ENCODE peak calls at places on chromosome 1, in ten cellular contexts. G, B, J, N, X, Q, M, U, S and C are unnamed samples.

GRCh38 chr1:160078392-160079195 is 2.7 kb upstream of the KCNJ9 start:
- DNase-seq in J (peak), S (peak), Q (peak), G (no peak), B (no peak), X (no peak), M (no peak), U (peak), N (no peak), C (peak)

GRCh38 chr1:113928950-113929749 is at the start of gene HIPK1:
- DNase-seq in B (peak), U (peak), J (peak), S (peak), G (peak), N (peak), Q (peak), X (peak), M (peak), C (peak)

GRCh38 chr1:203239906-203240305 is 10.4 kb upstream of the CHIT1 start:
- DNase-seq in G (no peak), X (no peak), U (no peak), M (no peak), B (no peak), N (no peak), Q (no peak), S (no peak), J (no peak), C (no peak)

GRCh38 chr1:208280184-208280583 is 36.0 kb upstream of the PLXNA2 start:
- DNase-seq in N (no peak), Q (no peak), J (no peak), G (no peak), S (no peak), X (no peak), B (no peak), M (no peak), U (no peak), C (no peak)

GRCh38 chr1:205534444-205534985 is 30.0 kb downstream of the CDK18 start:
- DNase-seq in N (no peak), J (no peak), X (no peak), B (no peak), U (no peak), M (no peak), S (no peak), G (no peak), Q (no peak), C (no peak)

GRCh38 chr1:100302756-100303155 is 36.7 kb downstream of the RTCA start:
- DNase-seq in U (no peak), N (no peak), B (no peak), M (no peak), G (no peak), S (no peak), J (no peak), X (no peak), Q (no peak), C (no peak)

GRCh38 chr1:80047791-80048190 is 1041.3 kb upstream of the ADGRL4 start:
- DNase-seq in N (no peak), J (no peak), G (no peak), X (peak), B (no peak), S (no peak), U (no peak), Q (no peak), M (no peak), C (no peak)

GRCh38 chr1:183374825-183375224 is 43.4 kb downstream of the NMNAT2 start:
- DNase-seq in U (no peak), X (no peak), J (no peak), S (no peak), M (no peak), Q (no peak), G (no peak), B (no peak), N (no peak), C (no peak)

GRCh38 chr1:63626222-63626621 is 33.0 kb downstream of the PGM1 start:
- DNase-seq in G (no peak), M (no peak), U (no peak), B (no peak), Q (no peak), S (no peak), J (no peak), N (no peak), X (no peak), C (no peak)

GRCh38 chr1:10835423-10836421 is 39.3 kb upstream of the CASZ1 start:
- DNase-seq in J (no peak), Q (peak), G (peak), N (no peak), U (peak), B (peak), X (peak), M (no peak), S (peak), C (no peak)

GRCh38 chr1:111904478-111905218 is 84.8 kb downstream of the KCND3 start:
- DNase-seq in J (no peak), U (no peak), B (no peak), Q (no peak), M (no peak), N (no peak), G (no peak), S (no peak), X (peak), C (no peak)

GRCh38 chr1:27572679-27573426 is 31.1 kb downstream of the AHDC1 start:
- DNase-seq in Q (peak), M (no peak), N (no peak), J (no peak), G (no peak), S (no peak), B (no peak), X (no peak), U (no peak), C (no peak)

GRCh38 chr1:119635801-119636390 is 12.2 kb downstream of the ZNF697 start:
- DNase-seq in X (peak), M (no peak), Q (no peak), U (no peak), B (no peak), G (no peak), J (no peak), N (no peak), S (no peak), C (no peak)

GRCh38 chr1:236168716-236169429 is 26.5 kb downstream of the GPR137B start:
- DNase-seq in X (peak), G (no peak), N (peak), M (no peak), U (peak), Q (peak), B (no peak), J (no peak), S (no peak), C (peak)

GRCh38 chr1:43949663-43950062 is 2.9 kb downstream of the IPO13 start:
- DNase-seq in X (no peak), M (no peak), S (no peak), Q (no peak), U (no peak), G (no peak), B (no peak), J (no peak), N (no peak), C (no peak)

GRCh38 chr1:106944721-106945120 is 111.8 kb upstream of the PRMT6 start:
- DNase-seq in B (no peak), U (no peak), M (no peak), S (no peak), N (no peak), Q (no peak), J (no peak), G (no peak), X (peak), C (no peak)

GRCh38 chr1:201499795-201500669 is 6.9 kb downstream of the CSRP1 start:
- DNase-seq in Q (no peak), N (no peak), M (no peak), S (no peak), B (peak), J (no peak), U (no peak), G (no peak), X (no peak), C (no peak)

GRCh38 chr1:220748091-220748934 is at the start of gene MTARC2:
- DNase-seq in J (no peak), U (peak), G (peak), N (peak), M (no peak), X (peak), Q (peak), B (peak), S (peak), C (peak)

GRCh38 chr1:58238846-58239245 is 307.7 kb downstream of the OMA1 start:
- DNase-seq in S (no peak), J (no peak), M (no peak), X (no peak), N (no peak), U (no peak), B (no peak), G (no peak), Q (no peak), C (no peak)

GRCh38 chr1:56194911-56195310 is 384.5 kb downstream of the PLPP3 start:
- DNase-seq in J (no peak), S (no peak), B (no peak), N (no peak), U (no peak), G (no peak), M (no peak), Q (no peak), X (peak), C (no peak)

GRCh38 chr1:98467122-98467521 is 194.4 kb upstream of the SNX7 start:
- DNase-seq in U (no peak), N (no peak), G (no peak), J (no peak), B (no peak), X (no peak), S (no peak), M (no peak), Q (no peak), C (no peak)

GRCh38 chr1:49319426-49319963 is 542.8 kb upstream of the BEND5 start:
- DNase-seq in X (no peak), G (no peak), M (no peak), B (no peak), N (no peak), U (no peak), Q (no peak), S (no peak), J (no peak), C (no peak)

GRCh38 chr1:23799255-23799569 is 1.3 kb downstream of the GALE start:
- DNase-seq in S (no peak), M (no peak), J (no peak), G (no peak), U (no peak), X (no peak), Q (no peak), N (no peak), B (no peak), C (no peak)

GRCh38 chr1:23801338-23801748 is 789 bp upstream of the GALE start:
- DNase-seq in Q (peak), G (peak), M (no peak), B (no peak), U (peak), N (no peak), J (no peak), X (no peak), S (no peak), C (no peak)

GRCh38 chr1:23800396-23801337 is at the start of gene GALE:
- DNase-seq in M (peak), Q (peak), B (peak), S (peak), G (peak), J (peak), N (peak), U (peak), X (peak), C (peak)

GRCh38 chr1:23798662-23799142 is 1.9 kb downstream of the GALE start:
- DNase-seq in B (no peak), S (no peak), J (no peak), U (peak), N (no peak), X (no peak), Q (no peak), G (peak), M (no peak), C (no peak)

DNA sequence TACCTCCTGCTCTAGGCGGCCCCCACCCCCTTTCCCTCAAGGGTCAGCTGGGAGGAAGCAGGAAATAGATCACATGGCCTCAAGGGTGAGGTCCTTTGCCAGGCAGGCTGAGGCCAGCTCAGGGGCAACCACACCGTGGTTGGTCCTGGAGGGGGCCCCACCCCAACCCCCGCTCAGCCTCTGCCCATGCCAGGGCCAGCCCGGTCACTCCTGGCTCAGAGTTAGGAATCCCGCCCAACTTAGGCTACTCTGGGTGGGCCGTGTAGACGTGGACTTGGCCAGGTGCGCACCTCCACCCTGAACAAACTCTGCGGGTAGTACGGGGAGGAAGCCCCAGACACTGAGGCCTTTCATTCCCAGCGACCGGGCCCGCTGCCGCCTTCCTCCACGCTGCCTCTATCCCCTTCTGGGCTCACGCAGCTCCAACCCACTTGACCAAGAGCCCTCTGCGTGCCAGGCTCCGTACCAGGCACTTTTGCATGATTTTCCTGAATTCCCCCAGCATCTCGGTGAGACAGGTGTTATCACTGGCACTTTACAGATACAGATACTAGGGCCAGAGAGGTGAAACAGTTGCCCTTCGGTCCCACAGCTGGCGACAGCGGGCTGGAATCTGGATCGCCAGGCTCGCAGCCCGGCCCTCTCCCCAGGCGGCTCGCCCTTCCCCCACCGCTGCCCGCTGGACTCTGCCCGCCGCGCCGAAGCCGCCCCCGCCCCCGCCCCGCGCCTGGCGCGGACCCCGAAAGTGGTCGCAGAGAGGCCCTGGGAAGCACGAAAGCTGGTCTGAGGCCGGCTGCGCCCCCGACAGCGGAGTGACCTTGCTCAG is 771 bp downstream of the GALE start:
- DNase-seq in X (peak), J (peak), S (peak), U (peak), B (peak), Q (peak), M (no peak), N (peak), G (peak), C (peak)
- TF ChIP-seq POLR2A in X (no peak), J (peak), S (peak), U (no peak), B (peak), Q (no peak), M (peak), N (no peak), G (peak), C (peak)

GRCh38 chr1:229894535-229894934 is 172.5 kb upstream of the GALNT2 start:
- DNase-seq in U (no peak), X (no peak), B (no peak), Q (no peak), G (no peak), M (no peak), N (no peak), J (no peak), S (no peak), C (no peak)
- TF ChIP-seq POLR2A in U (no peak), X (no peak), B (no peak), Q (no peak), G (no peak), M (no peak), N (no peak), J (no peak), S (no peak), C (no peak)

GRCh38 chr1:226981838-226982237 is 41.7 kb downstream of the COQ8A start:
- DNase-seq in M (no peak), Q (no peak), J (no peak), G (no peak), X (no peak), N (no peak), U (no peak), B (no peak), S (no peak), C (no peak)

GRCh38 chr1:226983998-226984364 is 43.9 kb downstream of the COQ8A start:
- DNase-seq in S (no peak), N (no peak), J (no peak), B (no peak), U (no peak), Q (no peak), X (no peak), M (no peak), G (no peak), C (no peak)

GRCh38 chr1:226982451-226983177 is 42.5 kb downstream of the COQ8A start:
- DNase-seq in J (no peak), X (no peak), M (no peak), S (no peak), Q (no peak), N (no peak), U (no peak), G (no peak), B (no peak), C (no peak)

GRCh38 chr1:226984521-226985238 is 44.6 kb downstream of the COQ8A start:
- DNase-seq in U (no peak), Q (no peak), M (no peak), N (no peak), G (peak), X (no peak), S (no peak), B (no peak), J (no peak), C (no peak)

DNA sequence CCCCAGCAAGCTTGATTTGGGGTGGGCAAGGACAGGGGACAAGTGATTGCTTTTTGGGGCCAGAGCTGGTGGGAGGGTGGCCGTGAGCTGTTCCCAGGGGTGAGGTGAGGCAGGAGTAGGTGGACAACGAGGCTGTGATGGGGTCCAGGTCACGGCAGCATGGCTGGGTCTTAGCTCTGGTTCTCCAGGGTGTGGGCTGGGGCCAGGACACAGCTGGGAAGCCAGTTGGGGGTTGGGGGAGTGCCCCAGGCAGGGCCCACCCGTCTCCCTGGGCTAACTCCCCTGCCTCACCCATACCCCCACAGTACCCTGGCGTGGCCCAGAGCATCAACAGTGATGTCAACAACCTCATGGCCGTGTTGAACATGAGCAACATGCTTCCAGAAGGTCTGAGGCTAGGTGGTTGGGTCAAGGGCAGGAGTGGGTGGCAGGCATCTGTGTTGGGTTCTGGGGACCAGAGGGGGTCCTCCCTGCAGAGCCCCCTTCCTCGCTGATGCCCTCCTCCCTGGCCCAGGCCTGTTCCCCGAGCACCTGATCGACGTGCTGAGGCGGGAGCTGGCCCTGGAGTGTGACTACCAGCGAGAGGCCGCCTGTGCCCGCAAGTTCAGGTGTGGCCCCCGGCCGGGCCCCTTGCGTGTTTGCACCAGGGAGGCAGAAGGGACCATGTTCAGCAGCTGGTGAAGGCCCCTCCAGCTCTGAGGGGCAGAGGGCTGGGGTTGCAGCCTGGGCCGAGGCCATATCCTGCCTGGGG is 43.3 kb downstream of the COQ8A start:
- DNase-seq in B (no peak), G (no peak), N (no peak), U (no peak), S (no peak), X (no peak), J (peak), M (no peak), Q (no peak), C (no peak)
- TF ChIP-seq POLR2A in B (no peak), G (no peak), N (no peak), U (no peak), S (no peak), X (no peak), J (no peak), M (no peak), Q (no peak), C (no peak)

GRCh38 chr1:1253314-1253713 is 6.8 kb upstream of the C1QTNF12 start:
- DNase-seq in U (no peak), M (no peak), B (no peak), N (no peak), Q (no peak), S (no peak), X (no peak), G (no peak), J (no peak), C (no peak)

GRCh38 chr1:1254667-1254998 is 8.1 kb upstream of the C1QTNF12 start:
- DNase-seq in Q (no peak), X (no peak), M (no peak), U (no peak), J (no peak), S (no peak), B (no peak), G (no peak), N (no peak), C (no peak)

GRCh38 chr1:1247341-1247913 is 905 bp upstream of the C1QTNF12 start:
- DNase-seq in B (no peak), N (no peak), X (no peak), M (no peak), G (no peak), Q (no peak), U (no peak), J (no peak), S (no peak), C (no peak)

GRCh38 chr1:1253972-1254666 is 7.6 kb upstream of the C1QTNF12 start:
- DNase-seq in M (no peak), J (no peak), U (no peak), N (no peak), X (no peak), B (no peak), G (no peak), Q (no peak), S (no peak), C (no peak)

DNA sequence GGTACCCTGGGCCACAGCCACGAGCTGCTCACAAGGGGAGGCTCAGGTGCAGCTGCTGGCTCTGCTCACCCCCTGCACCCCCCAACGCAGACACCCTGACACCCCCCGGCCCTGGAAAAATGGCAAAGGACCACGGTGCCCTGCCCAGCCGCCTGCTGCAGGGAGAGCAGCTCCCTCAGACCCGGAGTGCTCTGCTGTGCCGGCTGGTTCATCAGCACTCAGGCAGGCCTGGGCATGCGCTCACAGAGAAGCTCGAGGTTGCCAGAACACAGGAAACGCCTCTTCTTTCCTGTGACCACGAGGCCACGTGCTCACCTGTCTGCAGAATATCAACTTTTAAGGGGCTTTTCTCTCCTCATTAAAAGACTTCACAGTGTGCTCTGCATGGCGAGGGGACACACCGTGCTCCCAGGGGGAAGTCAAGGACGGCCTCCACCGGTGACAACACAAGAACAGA is 4.3 kb upstream of the C1QTNF12 start:
- DNase-seq in U (no peak), B (no peak), X (no peak), N (no peak), G (no peak), M (peak), S (no peak), Q (no peak), J (peak), C (no peak)
- TF ChIP-seq POLR2A in U (no peak), B (no peak), X (no peak), N (no peak), G (no peak), M (peak), S (no peak), Q (no peak), J (peak), C (no peak)

DNA sequence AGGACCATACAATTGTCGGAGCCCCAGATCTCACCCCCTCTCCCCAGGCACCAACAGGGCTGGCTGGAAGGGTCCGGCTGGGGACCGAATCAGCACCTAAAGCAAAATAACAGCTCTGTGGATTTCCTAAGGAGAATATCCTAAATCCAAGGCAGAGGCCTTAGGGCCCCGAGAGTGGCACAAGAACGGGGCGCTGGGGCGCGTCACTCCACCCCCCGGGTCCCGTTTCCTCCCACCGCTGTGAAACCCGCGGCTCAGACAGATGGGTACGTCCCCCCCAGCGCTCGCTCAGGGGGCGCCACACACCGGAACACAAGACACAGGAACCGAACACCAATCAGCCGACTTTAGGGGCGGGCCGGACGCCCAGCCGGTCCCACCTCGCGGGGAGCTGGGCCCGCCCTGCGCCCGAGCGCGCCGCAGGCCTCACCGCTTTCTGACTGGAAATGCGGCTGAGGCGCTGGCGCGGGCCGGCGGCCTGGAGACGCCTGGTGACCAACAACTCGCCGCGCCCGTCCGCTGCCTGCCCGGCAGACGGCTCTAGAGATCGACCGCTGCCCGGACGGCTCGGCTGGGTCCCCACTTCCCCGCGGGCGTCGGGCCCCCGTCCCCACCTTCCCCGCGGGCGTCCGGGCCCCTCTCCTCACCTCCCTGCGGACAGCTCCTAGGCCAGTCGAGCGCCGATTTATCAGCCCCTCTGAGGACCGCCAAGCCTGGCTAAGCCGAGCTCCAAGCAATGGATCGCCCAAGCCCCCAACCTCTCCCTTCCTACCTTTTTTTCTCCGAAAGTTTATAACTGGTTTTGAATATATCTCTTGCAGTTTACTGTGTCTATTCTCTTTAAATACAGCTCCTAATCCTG is at the start of gene HFM1:
- DNase-seq in M (no peak), G (peak), Q (peak), U (peak), B (peak), X (peak), S (peak), J (peak), N (peak), C (peak)
- TF ChIP-seq POLR2A in M (no peak), G (peak), Q (no peak), U (no peak), B (no peak), X (no peak), S (no peak), J (no peak), N (no peak), C (no peak)